ENCODE peak calls at places on chromosomes 5 and 9, in seven cellular contexts. O is omental fat pad, P is cardiac muscle cell, Q is mucosa of descending colon, L is upper lobe of left lung, E is GM20000, C is psoas muscle. J is an unnamed sample.

GRCh38 chr5:125261505-125262250 is 515.2 kb upstream of the ZNF608 start:
- DNase-seq in O (no peak), P (no peak), Q (no peak), L (no peak), E (no peak), C (no peak), J (no peak)

GRCh38 chr5:88248094-88248493 is 20.6 kb downstream of the TMEM161B start:
- DNase-seq in O (no peak), P (no peak), Q (no peak), L (no peak), E (no peak), C (no peak), J (no peak)

GRCh38 chr5:178116406-178116885 is 3.1 kb downstream of the N4BP3 start:
- DNase-seq in O (no peak), P (no peak), Q (peak; percentile 24), L (no peak), E (peak; percentile 79), C (no peak), J (no peak)

GRCh38 chr9:14608521-14608920 is 84.7 kb downstream of the ZDHHC21 start:
- DNase-seq in O (no peak), P (no peak), Q (no peak), L (no peak), E (no peak), C (no peak), J (no peak)

GRCh38 chr9:129175515-129175824 is 2.6 kb downstream of the IER5L start:
- DNase-seq in O (no peak), P (no peak), Q (no peak), L (no peak), E (no peak), C (no peak), J (no peak)

GRCh38 chr5:43041669-43042175 is 1.6 kb upstream of the ANXA2R start:
- DNase-seq in O (no peak), P (peak; percentile 83), Q (peak; percentile 59), L (peak; percentile 62), E (no peak), C (no peak), J (no peak)

GRCh38 chr9:124478014-124478753 is 27.9 kb downstream of the ADGRD2 start:
- DNase-seq in O (no peak), P (no peak), Q (no peak), L (no peak), E (no peak), C (peak; percentile 33), J (no peak)

GRCh38 chr5:76807296-76807695 is 11.5 kb upstream of the F2RL1 start:
- DNase-seq in O (no peak), P (peak; percentile 80), Q (no peak), L (no peak), E (no peak), C (no peak), J (no peak)

GRCh38 chr9:34562136-34562745 is 27.3 kb downstream of the CNTFR start:
- DNase-seq in O (no peak), P (no peak), Q (peak; percentile 53), L (no peak), E (no peak), C (no peak), J (no peak)

GRCh38 chr9:127344373-127344995 is 52.5 kb upstream of the SLC2A8 start:
- DNase-seq in O (no peak), P (no peak), Q (no peak), L (no peak), E (no peak), C (peak; percentile 62), J (no peak)

GRCh38 chr5:109876941-109877669 is 187.4 kb downstream of the MAN2A1 start:
- DNase-seq in O (no peak), P (no peak), Q (no peak), L (no peak), E (no peak), C (no peak), J (no peak)

GRCh38 chr9:104795857-104796256 is 31.9 kb downstream of the NIPSNAP3B start:
- DNase-seq in O (no peak), P (no peak), Q (no peak), L (no peak), E (no peak), C (no peak), J (no peak)

GRCh38 chr9:136740971-136741884 is 1.5 kb downstream of the LCN10 start:
- DNase-seq in O (no peak), P (peak; percentile 48), Q (no peak), L (no peak), E (no peak), C (no peak), J (no peak)

GRCh38 chr5:38650540-38651275 is 94.3 kb upstream of the LIFR start:
- DNase-seq in O (no peak), P (peak; percentile 44), Q (no peak), L (no peak), E (no peak), C (no peak), J (no peak)

GRCh38 chr5:67693956-67694564 is 497.5 kb upstream of the CD180 start:
- DNase-seq in O (no peak), P (peak; percentile 68), Q (peak; percentile 23), L (peak; percentile 66), E (no peak), C (peak; percentile 92), J (no peak)

GRCh38 chr5:158423623-158424200 is 564.8 kb upstream of the CLINT1 start:
- DNase-seq in O (no peak), P (peak; percentile 60), Q (no peak), L (no peak), E (no peak), C (no peak), J (no peak)

GRCh38 chr9:131739192-131739961 is 499 bp downstream of the RAPGEF1 start:
- DNase-seq in O (no peak), P (peak; percentile 37), Q (peak; percentile 51), L (peak; percentile 51), E (peak; percentile 82), C (peak; percentile 71), J (peak; percentile 66)

GRCh38 chr5:134989291-134989830 is 21.7 kb downstream of the CATSPER3 start:
- DNase-seq in O (no peak), P (peak; percentile 47), Q (no peak), L (no peak), E (no peak), C (no peak), J (no peak)

GRCh38 chr5:14108170-14108996 is 34.8 kb upstream of the TRIO start:
- DNase-seq in O (peak; percentile 35), P (peak; percentile 87), Q (peak; percentile 81), L (peak; percentile 64), E (peak; percentile 71), C (peak; percentile 62), J (no peak)

GRCh38 chr5:75051217-75051751 is 1.1 kb downstream of the GCNT4 start:
- DNase-seq in O (no peak), P (no peak), Q (peak; percentile 86), L (no peak), E (no peak), C (no peak), J (no peak)

GRCh38 chr5:155144956-155145355 is 131.4 kb downstream of the KIF4B start:
- DNase-seq in O (no peak), P (no peak), Q (no peak), L (no peak), E (no peak), C (no peak), J (no peak)

GRCh38 chr5:127572930-127573329 is 55.5 kb downstream of the PRRC1 start:
- DNase-seq in O (no peak), P (peak; percentile 21), Q (no peak), L (no peak), E (no peak), C (no peak), J (no peak)
- TF ChIP-seq CTCF in O (no peak), P (peak; percentile 25), Q (no peak), L (no peak), E (no peak), C (no peak), J (no peak)

GRCh38 chr5:142110046-142110531 is 1.5 kb downstream of the NDFIP1 start:
- DNase-seq in O (no peak), P (peak; percentile 60), Q (peak; percentile 39), L (peak; percentile 46), E (peak; percentile 59), C (no peak), J (no peak)
- TF ChIP-seq CTCF in O (no peak), P (peak; percentile 22), Q (no peak), L (no peak), E (no peak), C (no peak), J (no peak)

GRCh38 chr9:83166369-83166768 is 103.4 kb upstream of the RASEF start:
- DNase-seq in O (no peak), P (no peak), Q (peak; percentile 75), L (peak; percentile 77), E (no peak), C (no peak), J (no peak)

GRCh38 chr9:83167126-83167525 is 104.2 kb upstream of the RASEF start:
- DNase-seq in O (no peak), P (no peak), Q (no peak), L (peak; percentile 63), E (no peak), C (no peak), J (no peak)
- TF ChIP-seq CTCF in O (no peak), P (no peak), Q (no peak), L (no peak), E (no peak), C (no peak), J (no peak)

GRCh38 chr5:54785729-54786548 is 199.5 kb downstream of the ESM1 start:
- DNase-seq in O (no peak), P (peak; percentile 44), Q (peak; percentile 40), L (peak; percentile 64), E (no peak), C (no peak), J (no peak)
- TF ChIP-seq CTCF in O (no peak), P (no peak), Q (no peak), L (no peak), E (no peak), C (no peak), J (no peak)

DNA sequence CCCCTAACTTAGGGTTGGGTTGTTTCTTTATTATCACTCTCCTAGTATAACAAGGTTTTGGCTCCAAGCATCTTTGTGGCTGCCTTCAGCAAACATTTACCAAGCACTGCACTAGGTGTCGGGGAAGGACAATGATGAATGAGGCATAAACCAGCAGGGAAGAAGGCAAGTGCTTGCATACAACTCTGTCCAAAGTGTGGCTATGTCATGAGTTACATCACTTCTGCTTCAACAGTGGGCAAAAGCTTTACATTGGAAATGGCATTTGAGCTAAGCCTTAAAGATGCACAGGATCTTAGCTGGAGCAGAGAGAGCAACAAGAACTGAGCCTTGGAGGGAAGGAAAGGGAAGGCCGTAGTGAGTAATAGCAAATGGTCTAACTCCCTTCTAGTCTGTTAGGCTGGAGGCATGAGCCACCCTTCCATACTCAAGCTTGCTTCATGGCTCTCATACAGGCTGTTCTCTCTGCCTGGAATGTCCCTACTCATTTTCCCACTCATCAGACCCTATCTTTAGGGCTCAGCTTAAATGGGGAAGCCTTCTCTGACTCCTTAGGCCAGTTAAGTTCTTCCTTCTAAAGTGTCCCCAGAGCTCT is 121.8 kb downstream of the SEMA6A start:
- DNase-seq in O (no peak), P (no peak), Q (no peak), L (no peak), E (no peak), C (no peak), J (no peak)
- TF ChIP-seq CTCF in O (no peak), P (no peak), Q (no peak), L (no peak), E (no peak), C (no peak), J (no peak)